ENCODE peak calls at places on chromosomes 13 and 19, in seven cellular contexts. F is GM12878, L is Peyer's patch, B is A549, U is body of pancreas, Z is stomach, K is esophagus squamous epithelium. V is an unnamed sample.

GRCh38 chr19:47157455-47158321 is 27.1 kb downstream of the SAE1 start:
- DNase-seq in F (no peak), L (peak; percentile 77), B (no peak), U (peak; percentile 21), Z (peak; percentile 33), K (no peak), V (peak; percentile 27)

GRCh38 chr19:51366999-51367564 is 894 bp upstream of the ETFB start:
- DNase-seq in F (no peak), L (peak; percentile 36), B (no peak), U (no peak), Z (peak; percentile 28), K (no peak), V (peak; percentile 21)

GRCh38 chr19:19121371-19121770 is 16.9 kb downstream of the TMEM161A start:
- DNase-seq in F (no peak), L (no peak), B (no peak), U (no peak), Z (no peak), K (no peak), V (no peak)

GRCh38 chr19:2554856-2555255 is 78.9 kb downstream of the GADD45B start:
- DNase-seq in F (no peak), L (no peak), B (no peak), U (no peak), Z (no peak), K (no peak), V (no peak)

GRCh38 chr13:64725492-64725891 is 2504.6 kb downstream of the PCDH9 start:
- DNase-seq in F (no peak), L (no peak), B (no peak), U (no peak), Z (no peak), K (no peak), V (no peak)

GRCh38 chr13:109941951-109942350 is 155.6 kb upstream of the IRS2 start:
- DNase-seq in F (no peak), L (no peak), B (no peak), U (no peak), Z (no peak), K (no peak), V (no peak)

GRCh38 chr13:92739306-92739818 is 487.2 kb upstream of the GPC6 start:
- DNase-seq in F (no peak), L (no peak), B (no peak), U (no peak), Z (no peak), K (no peak), V (no peak)

GRCh38 chr13:48068036-48068435 is 26.9 kb downstream of the MED4 start:
- DNase-seq in F (no peak), L (no peak), B (no peak), U (no peak), Z (no peak), K (no peak), V (no peak)

GRCh38 chr13:73000027-73000674 is 58.7 kb upstream of the KLF5 start:
- DNase-seq in F (peak; percentile 21), L (no peak), B (no peak), U (no peak), Z (no peak), K (no peak), V (no peak)

GRCh38 chr19:53785196-53785889 is 38.8 kb downstream of the NLRP12 start:
- DNase-seq in F (no peak), L (no peak), B (no peak), U (no peak), Z (no peak), K (no peak), V (no peak)

GRCh38 chr19:3099347-3100145 is 5.4 kb downstream of the GNA11 start:
- DNase-seq in F (no peak), L (no peak), B (no peak), U (no peak), Z (no peak), K (no peak), V (no peak)

GRCh38 chr13:103102482-103102881 is 36.3 kb upstream of the SLC10A2 start:
- DNase-seq in F (no peak), L (no peak), B (no peak), U (no peak), Z (no peak), K (no peak), V (no peak)
- TF ChIP-seq POLR2A in F (no peak), L (no peak), B (no peak), U (no peak), Z (no peak), K (no peak), V (no peak)

GRCh38 chr13:31162151-31163008 is 676 bp upstream of the HSPH1 start:
- DNase-seq in F (peak; percentile 92), L (peak; percentile 97), B (peak; percentile 96), U (peak; percentile 98), Z (peak; percentile 95), K (peak; percentile 90), V (peak; percentile 99)
- H3K27ac ChIP-seq in F (peak overlapping the region; percentile 79), L (peak overlapping the region; percentile 63), B (peak overlapping the region; percentile 97), U (peak overlapping the region; percentile 94), Z (peak overlapping the region; percentile 95), K (peak overlapping the region; percentile 86), V (peak overlapping the region; percentile 99)

GRCh38 chr13:114147803-114148520 is 15.5 kb upstream of the RASA3 start:
- DNase-seq in F (no peak), L (no peak), B (no peak), U (no peak), Z (no peak), K (no peak), V (no peak)
- H3K4me1 ChIP-seq in F (peaks cover 38% of the 10 kb centered on the region), L (peaks cover 15% of the 10 kb centered on the region), B (peaks cover 7% of the 10 kb centered on the region), U (peaks cover 44% of the 10 kb centered on the region), Z (peaks cover 9% of the 10 kb centered on the region), K (no peaks in the 10 kb centered on the region), V (no peaks in the 10 kb centered on the region)

DNA sequence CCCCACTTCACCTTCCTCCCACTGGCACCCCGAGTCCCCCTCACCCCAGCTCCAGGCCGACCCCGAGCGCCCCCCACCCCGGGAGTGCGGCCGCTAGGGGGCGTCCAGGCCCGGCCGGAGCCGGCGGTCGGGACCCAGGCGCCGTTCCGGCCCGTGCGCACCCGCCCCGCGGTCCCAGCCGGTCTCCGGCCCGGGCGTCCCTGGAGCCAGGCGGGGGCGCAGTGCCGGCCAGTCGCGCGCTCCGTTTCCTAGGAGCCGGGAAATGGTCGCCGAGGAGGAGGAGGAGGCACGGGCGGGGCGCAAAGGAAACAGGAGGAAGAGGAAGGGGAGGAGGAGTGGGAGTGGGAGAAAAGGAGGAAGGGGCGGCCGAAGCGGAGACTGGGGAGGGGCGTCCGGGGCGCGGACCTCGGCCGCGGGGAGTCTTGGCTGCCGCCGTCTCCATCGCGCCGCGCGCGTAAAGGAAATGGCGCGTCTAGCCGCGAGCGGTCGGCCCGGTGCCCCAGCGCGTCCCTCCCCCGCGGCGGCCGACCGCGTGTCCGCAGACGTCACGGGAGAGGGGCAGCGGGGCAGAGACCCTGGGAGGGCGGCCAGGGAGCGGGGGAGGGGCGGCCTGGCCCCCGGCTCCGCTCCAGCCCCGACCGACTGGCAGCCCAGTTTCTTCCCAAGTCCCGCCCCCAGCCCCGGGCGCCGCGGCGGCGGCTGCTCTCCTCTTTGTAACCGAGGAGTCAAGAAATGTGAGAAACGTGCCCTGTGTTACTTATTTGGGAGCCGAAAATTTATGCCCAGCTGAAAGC is 1.1 kb upstream of the KCTD15 start:
- DNase-seq in F (no peak), L (no peak), B (peak; percentile 96), U (peak; percentile 87), Z (peak; percentile 85), K (no peak), V (peak; percentile 77)
- TF ChIP-seq POLR2A in F (no peak), L (peak; percentile 12), B (peak; percentile 85), U (peak; percentile 77), Z (no peak), K (peak; percentile 60), V (no peak)

DNA sequence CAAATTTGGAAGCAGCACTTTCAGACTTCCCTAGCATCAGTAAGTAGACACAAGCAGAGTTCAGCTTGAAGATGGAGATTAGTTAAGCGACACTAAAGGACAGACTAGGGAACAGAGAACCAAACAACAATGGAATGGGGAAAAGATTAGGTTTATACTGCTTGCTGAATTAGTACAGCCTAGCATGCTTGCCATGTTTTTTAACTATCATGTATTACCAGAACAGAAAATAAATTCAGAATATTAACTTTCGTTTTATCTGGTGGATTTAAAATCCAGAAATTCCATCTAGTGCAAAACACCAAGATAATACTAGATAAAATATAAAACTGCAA is 451.5 kb upstream of the SLC10A2 start:
- DNase-seq in F (no peak), L (no peak), B (no peak), U (no peak), Z (no peak), K (no peak), V (no peak)
- H3K27ac ChIP-seq in F (no peak overlapping the region), L (peak overlapping the region; percentile 19), B (no peak overlapping the region), U (no peak overlapping the region), Z (no peak overlapping the region), K (no peak overlapping the region), V (no peak overlapping the region)